ENCODE peak calls at places on chromosomes 2 and 18, in five cellular contexts. E is H1, Q is K562, M is GM12878, A is HepG2. V is an unnamed sample.

GRCh38 chr2:128321784-128322650 is 3.3 kb upstream of the HS6ST1 start:
- DNase-seq in E (peak; percentile 93), Q (peak; percentile 89), M (no peak), A (peak; percentile 78), V (peak; percentile 85)

GRCh38 chr2:14756122-14756541 is 123.6 kb downstream of the LRATD1 start:
- DNase-seq in E (no peak), Q (no peak), M (no peak), A (no peak), V (no peak)

GRCh38 chr18:2961828-2962227 is 51.1 kb downstream of the LPIN2 start:
- DNase-seq in E (no peak), Q (no peak), M (no peak), A (no peak), V (no peak)

GRCh38 chr2:50178050-50178449 is 853.9 kb downstream of the NRXN1 start:
- DNase-seq in E (no peak), Q (no peak), M (no peak), A (no peak), V (no peak)

GRCh38 chr2:125870746-125871145 is 785.2 kb upstream of the GYPC start:
- DNase-seq in E (no peak), Q (no peak), M (no peak), A (no peak), V (no peak)

GRCh38 chr2:199975297-199975895 is 20.0 kb downstream of the MAIP1 start:
- DNase-seq in E (no peak), Q (no peak), M (no peak), A (no peak), V (no peak)

GRCh38 chr2:17646838-17647701 is 106.5 kb downstream of the SMC6 start:
- DNase-seq in E (no peak), Q (no peak), M (no peak), A (no peak), V (no peak)

GRCh38 chr2:6425037-6425436 is 440.7 kb downstream of the CMPK2 start:
- DNase-seq in E (no peak), Q (no peak), M (no peak), A (no peak), V (no peak)

GRCh38 chr2:194176134-194176533 is 1480.9 kb upstream of the SLC39A10 start:
- DNase-seq in E (no peak), Q (no peak), M (no peak), A (no peak), V (no peak)

GRCh38 chr2:204452464-204453023 is 92.7 kb upstream of the PARD3B start:
- DNase-seq in E (no peak), Q (no peak), M (no peak), A (peak; percentile 74), V (no peak)

GRCh38 chr18:37533647-37534565 is 31.7 kb downstream of the CELF4 start:
- DNase-seq in E (no peak), Q (no peak), M (no peak), A (no peak), V (peak; percentile 28)

GRCh38 chr2:181411105-181411849 is 45.9 kb upstream of the ITGA4 start:
- DNase-seq in E (peak; percentile 52), Q (no peak), M (peak; percentile 30), A (no peak), V (peak; percentile 64)

GRCh38 chr2:72028996-72029395 is 118.7 kb downstream of the CYP26B1 start:
- DNase-seq in E (no peak), Q (no peak), M (no peak), A (no peak), V (no peak)

GRCh38 chr2:47299555-47299954 is 103.4 kb upstream of the MSH2 start:
- DNase-seq in E (no peak), Q (no peak), M (no peak), A (no peak), V (no peak)

GRCh38 chr2:217899231-217900009 is 103.4 kb downstream of the TNS1 start:
- DNase-seq in E (peak; percentile 93), Q (peak; percentile 82), M (no peak), A (peak; percentile 86), V (peak; percentile 89)

GRCh38 chr2:73979021-73979420 is 5.7 kb upstream of the TET3 start:
- DNase-seq in E (no peak), Q (no peak), M (no peak), A (no peak), V (no peak)

GRCh38 chr2:60644942-60645341 is 91.5 kb upstream of the BCL11A start:
- DNase-seq in E (no peak), Q (no peak), M (no peak), A (no peak), V (no peak)

GRCh38 chr2:196959750-196960392 is 33.4 kb upstream of the PGAP1 start:
- DNase-seq in E (no peak), Q (no peak), M (no peak), A (peak; percentile 58), V (no peak)

GRCh38 chr2:69733338-69734039 is 8.4 kb upstream of the ANXA4 start:
- DNase-seq in E (no peak), Q (no peak), M (no peak), A (no peak), V (no peak)

GRCh38 chr2:66577331-66578041 is 142.6 kb downstream of the MEIS1 start:
- DNase-seq in E (peak; percentile 73), Q (no peak), M (no peak), A (no peak), V (peak; percentile 30)

DNA sequence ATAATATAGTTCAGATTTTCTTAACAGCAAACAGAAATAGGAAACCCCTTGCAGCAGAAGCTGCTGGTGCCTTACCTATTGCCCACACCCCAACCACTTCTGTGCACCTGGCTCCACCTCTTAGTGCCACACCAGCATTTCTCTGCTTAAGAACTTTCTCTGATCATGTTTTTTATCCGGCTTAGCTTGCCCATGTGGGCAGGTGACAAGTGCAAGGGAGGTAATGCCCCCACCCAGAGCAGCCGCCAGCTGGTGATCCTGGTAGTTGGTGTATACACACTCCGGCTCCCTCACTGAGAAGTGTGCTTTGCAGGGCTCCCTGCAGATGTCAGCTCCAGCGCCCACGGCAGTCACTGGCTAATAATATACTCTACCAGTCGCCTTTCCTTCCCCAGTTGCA is 126.3 kb downstream of the ALPK2 start:
- DNase-seq in E (no peak), Q (no peak), M (no peak), A (no peak), V (no peak)
- TF ChIP-seq CTCF in E (no peak), Q (no peak), M (no peak), A (no peak), V (no peak)

DNA sequence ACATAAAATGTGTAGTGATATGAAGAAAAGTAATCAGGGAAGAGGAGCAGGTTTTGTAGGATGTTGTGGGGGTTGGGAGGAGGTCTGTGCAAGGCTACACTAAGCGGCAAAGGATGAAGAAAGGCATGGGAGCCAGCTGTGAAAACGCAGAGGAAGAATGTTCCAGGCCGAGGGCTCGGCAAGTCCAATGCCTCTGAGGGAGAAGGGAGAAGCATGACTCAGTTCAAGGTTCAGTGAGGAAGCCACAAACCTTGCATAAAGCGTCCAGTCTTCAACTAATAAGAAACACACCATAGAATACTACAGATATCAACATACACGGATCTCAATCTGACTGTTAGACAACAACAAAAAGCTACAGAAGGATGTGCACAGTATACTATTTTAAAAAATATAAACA is 16.2 kb downstream of the EPB41L3 start:
- DNase-seq in E (no peak), Q (no peak), M (no peak), A (no peak), V (no peak)
- TF ChIP-seq ATF2 in E (no peak), Q (no peak), M (no peak), A (no peak), V (no peak)

GRCh38 chr2:229243880-229244560 is 27.1 kb downstream of the PID1 start:
- DNase-seq in E (no peak), Q (no peak), M (no peak), A (no peak), V (no peak)
- TF ChIP-seq CTCF in E (no peak), Q (no peak), M (no peak), A (no peak), V (no peak)

DNA sequence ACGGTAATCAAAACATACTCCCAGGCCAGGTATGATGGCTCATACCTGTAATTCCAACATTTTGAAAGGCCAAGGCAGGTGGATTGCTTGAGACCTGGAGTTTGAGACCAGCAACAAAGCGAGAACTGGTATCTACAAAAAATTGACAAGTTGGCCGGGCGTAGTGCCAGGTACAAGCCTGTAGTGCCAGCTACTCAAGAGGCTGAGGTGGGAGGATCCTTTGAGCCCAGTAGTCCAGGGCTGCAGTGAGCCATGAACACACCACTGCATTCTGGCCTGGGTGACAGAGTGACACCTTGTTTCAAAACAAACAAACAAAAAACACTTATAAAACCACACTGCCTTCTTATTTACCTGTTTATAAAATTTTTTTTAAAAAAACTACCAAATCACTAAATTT is 80.8 kb downstream of the GAREM1 start:
- DNase-seq in E (no peak), Q (no peak), M (no peak), A (no peak), V (no peak)
- TF ChIP-seq ATF2 in E (no peak), Q (no peak), M (no peak), A (no peak), V (no peak)

DNA sequence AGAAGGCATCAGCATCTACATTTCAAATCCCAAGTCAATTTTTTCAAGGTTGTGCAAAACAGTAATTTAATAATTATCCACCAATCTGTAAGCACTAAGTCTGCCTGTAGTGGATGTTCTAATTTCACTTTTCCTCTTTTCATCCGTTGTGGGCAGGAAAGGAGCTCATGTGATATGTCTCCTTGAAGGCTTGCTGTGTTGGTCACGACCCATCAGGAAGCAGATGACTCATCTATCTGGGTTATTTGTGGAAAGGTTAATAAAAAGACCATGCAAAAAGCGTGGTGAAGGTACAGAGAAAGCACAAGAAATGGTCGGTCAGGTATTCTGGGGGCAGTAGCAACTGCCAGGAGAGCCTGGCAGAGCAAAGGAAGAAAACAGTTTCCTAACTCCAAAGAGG is 476.7 kb upstream of the RAB6C start:
- DNase-seq in E (no peak), Q (no peak), M (no peak), A (no peak), V (no peak)
- TF ChIP-seq CTCF in E (no peak), Q (no peak), M (no peak), A (no peak), V (no peak)

DNA sequence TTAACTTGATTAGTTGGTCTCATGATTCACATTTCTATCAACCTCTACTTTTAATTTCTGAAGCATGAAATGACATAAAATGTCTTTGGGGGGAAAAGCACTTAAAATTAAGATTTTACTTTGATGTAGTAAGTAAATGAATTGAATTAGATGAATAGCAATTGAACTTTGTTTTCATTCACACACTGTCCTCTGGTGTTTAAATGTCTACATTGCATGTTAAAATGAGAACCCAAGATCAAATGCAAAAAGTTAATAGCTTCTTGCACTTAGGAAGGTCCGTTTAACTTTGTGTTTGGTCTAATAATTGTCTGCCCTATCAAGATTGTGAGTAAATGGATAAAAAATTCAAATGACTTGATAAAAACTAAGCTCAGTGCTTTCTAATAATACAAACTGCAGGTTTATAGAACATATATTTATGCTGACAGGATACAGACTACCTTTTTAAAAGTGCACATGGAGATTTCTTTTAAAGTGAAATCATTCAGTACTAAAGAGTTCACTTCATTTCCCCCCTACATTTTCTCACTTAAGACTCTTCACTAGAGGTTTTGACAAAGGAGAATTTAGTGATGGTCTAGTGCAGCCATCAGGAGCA is 156.2 kb upstream of the NABP1 start:
- DNase-seq in E (no peak), Q (peak; percentile 16), M (no peak), A (peak; percentile 40), V (no peak)
- TF ChIP-seq ATF2 in E (no peak), Q (no peak), M (no peak), A (no peak), V (no peak)